ENCODE peak calls at places on chromosomes 7 and 10, in nine cellular contexts. P is CD8-positive, alpha-beta T cell; T is spleen; C is Peyer's patch; X is cardiac muscle cell; R is stomach; I is right cardiac atrium; A is naive thymus-derived CD4-positive, alpha-beta T cell; V is lung. K is an unnamed sample. For H3K27me3 and H3K4me1, the result is how much of the 10 kb centered on the place peaks cover.

GRCh38 chr10:52801951-52802350 is 29.4 kb upstream of the MBL2 start:
- DNase-seq in P (no peak), T (no peak), C (no peak), X (peak), R (no peak), I (no peak), A (no peak), V (no peak), K (no peak)

GRCh38 chr7:142409471-142409870 is 151.6 kb upstream of the PRSS58 start:
- DNase-seq in P (no peak), T (no peak), C (no peak), X (no peak), R (no peak), I (no peak), A (no peak), V (no peak), K (no peak)

GRCh38 chr7:16465469-16466086 is at the start of gene SOSTDC1:
- DNase-seq in P (no peak), T (no peak), C (no peak), X (no peak), R (no peak), I (no peak), A (no peak), V (no peak), K (no peak)

GRCh38 chr10:123573236-123574147 is 92.7 kb upstream of the GPR26 start:
- DNase-seq in P (no peak), T (no peak), C (peak), X (peak), R (peak), I (no peak), A (no peak), V (peak), K (peak)

GRCh38 chr10:11604742-11605650 is 6.5 kb downstream of the USP6NL start:
- DNase-seq in P (no peak), T (no peak), C (no peak), X (no peak), R (no peak), I (no peak), A (no peak), V (no peak), K (no peak)

GRCh38 chr7:40437498-40437897 is 302.7 kb downstream of the SUGCT start:
- DNase-seq in P (no peak), T (no peak), C (no peak), X (peak), R (no peak), I (no peak), A (no peak), V (no peak), K (no peak)

GRCh38 chr7:5824297-5824610 is 42.8 kb upstream of the RNF216 start:
- DNase-seq in P (peak), T (peak), C (no peak), X (no peak), R (no peak), I (no peak), A (peak), V (no peak), K (no peak)

GRCh38 chr10:61633665-61634064 is 29.1 kb upstream of the CABCOCO1 start:
- DNase-seq in P (no peak), T (no peak), C (no peak), X (peak), R (no peak), I (no peak), A (no peak), V (no peak), K (no peak)

GRCh38 chr10:123007558-123008378 is 827 bp downstream of the IKZF5 start:
- DNase-seq in P (peak), T (peak), C (peak), X (peak), R (peak), I (no peak), A (peak), V (peak), K (peak)

GRCh38 chr10:60414877-60415585 is 25.4 kb upstream of the ANK3 start:
- DNase-seq in P (no peak), T (no peak), C (no peak), X (peak), R (no peak), I (no peak), A (no peak), V (no peak), K (no peak)

GRCh38 chr10:77841711-77842375 is 84.7 kb downstream of the DLG5 start:
- DNase-seq in P (no peak), T (peak), C (no peak), X (no peak), R (no peak), I (no peak), A (no peak), V (no peak), K (no peak)

GRCh38 chr7:97735075-97735474 is 3.2 kb downstream of the TAC1 start:
- DNase-seq in P (no peak), T (no peak), C (no peak), X (no peak), R (no peak), I (no peak), A (no peak), V (no peak), K (no peak)

GRCh38 chr7:106568680-106569499 is 92.1 kb downstream of the CCDC71L start:
- DNase-seq in P (no peak), T (no peak), C (no peak), X (peak), R (no peak), I (no peak), A (no peak), V (peak), K (peak)

GRCh38 chr10:84194424-84195043 is at the start of gene CDHR1:
- DNase-seq in P (peak), T (peak), C (peak), X (peak), R (no peak), I (peak), A (peak), V (no peak), K (peak)

GRCh38 chr10:96556003-96556402 is 30.8 kb downstream of the TM9SF3 start:
- DNase-seq in P (no peak), T (no peak), C (no peak), X (peak), R (no peak), I (no peak), A (no peak), V (no peak), K (peak)

GRCh38 chr10:45424668-45425404 is 50.8 kb downstream of the ALOX5 start:
- DNase-seq in P (no peak), T (peak), C (no peak), X (no peak), R (no peak), I (no peak), A (no peak), V (no peak), K (no peak)

GRCh38 chr7:47573758-47574472 is 8.0 kb downstream of the TNS3 start:
- DNase-seq in P (no peak), T (no peak), C (no peak), X (peak), R (peak), I (no peak), A (no peak), V (no peak), K (peak)

GRCh38 chr7:129771201-129771927 is 159.8 kb downstream of the NRF1 start:
- DNase-seq in P (no peak), T (peak), C (no peak), X (no peak), R (no peak), I (no peak), A (no peak), V (no peak), K (no peak)

GRCh38 chr7:81333004-81333403 is 414.2 kb upstream of the SEMA3C start:
- DNase-seq in P (no peak), T (no peak), C (no peak), X (peak), R (no peak), I (no peak), A (no peak), V (no peak), K (no peak)

GRCh38 chr7:5997210-5997808 is 11.5 kb downstream of the PMS2 start:
- DNase-seq in P (peak), T (no peak), C (peak), X (peak), R (peak), I (peak), A (peak), V (peak), K (peak)

GRCh38 chr10:92691591-92692084 is 1.9 kb downstream of the HHEX start:
- DNase-seq in P (no peak), T (peak), C (peak), X (no peak), R (peak), I (peak), A (no peak), V (peak), K (no peak)

GRCh38 chr7:108535744-108536143 is 9.8 kb upstream of the PNPLA8 start:
- DNase-seq in P (no peak), T (no peak), C (no peak), X (no peak), R (no peak), I (no peak), A (no peak), V (no peak), K (no peak)

GRCh38 chr10:646118-646524 is 43.3 kb downstream of the DIP2C start:
- DNase-seq in P (no peak), T (no peak), C (no peak), X (no peak), R (no peak), I (no peak), A (no peak), V (no peak), K (no peak)

GRCh38 chr7:134293029-134293740 is 23.5 kb downstream of the SLC35B4 start:
- DNase-seq in P (no peak), T (peak), C (peak), X (no peak), R (no peak), I (no peak), A (no peak), V (no peak), K (no peak)

GRCh38 chr10:70432101-70432500 is 9.4 kb downstream of the NODAL start:
- DNase-seq in P (no peak), T (no peak), C (peak), X (peak), R (no peak), I (peak), A (no peak), V (no peak), K (no peak)

GRCh38 chr7:34296663-34297062 is 361.4 kb upstream of the NPSR1 start:
- DNase-seq in P (no peak), T (no peak), C (no peak), X (peak), R (no peak), I (no peak), A (no peak), V (no peak), K (no peak)
- H3K27me3 ChIP-seq in P (under half), T (under half), C (under half), X (under half), R (under half), I (under half), A (under half), V (under half), K (under half)

GRCh38 chr7:116924741-116925140 is 28.6 kb upstream of the ST7 start:
- DNase-seq in P (no peak), T (no peak), C (no peak), X (no peak), R (no peak), I (no peak), A (no peak), V (no peak), K (no peak)
- H3K4me1 ChIP-seq in P (under half), T (under half), C (under half), X (under half), R (under half), I (under half), A (under half), V (under half), K (under half)

GRCh38 chr10:98415710-98416077 is 712 bp upstream of the PYROXD2 start:
- DNase-seq in P (no peak), T (no peak), C (no peak), X (peak), R (no peak), I (no peak), A (no peak), V (no peak), K (peak)

GRCh38 chr10:98414932-98415709 is at the start of gene PYROXD2:
- DNase-seq in P (peak), T (peak), C (peak), X (peak), R (peak), I (peak), A (peak), V (peak), K (peak)

GRCh38 chr10:98416589-98416988 is 1.6 kb upstream of the PYROXD2 start:
- DNase-seq in P (no peak), T (no peak), C (peak), X (no peak), R (no peak), I (no peak), A (no peak), V (no peak), K (no peak)

GRCh38 chr10:98416989-98417388 is 2.0 kb upstream of the PYROXD2 start:
- DNase-seq in P (no peak), T (no peak), C (peak), X (no peak), R (no peak), I (no peak), A (no peak), V (no peak), K (no peak)

GRCh38 chr10:98414578-98414931 is 427 bp downstream of the PYROXD2 start:
- DNase-seq in P (no peak), T (no peak), C (no peak), X (no peak), R (no peak), I (no peak), A (no peak), V (no peak), K (no peak)
- H3K4me3 ChIP-seq in P (peak), T (peak), C (peak), X (peak), R (peak), I (peak), A (peak), V (peak), K (peak)

DNA sequence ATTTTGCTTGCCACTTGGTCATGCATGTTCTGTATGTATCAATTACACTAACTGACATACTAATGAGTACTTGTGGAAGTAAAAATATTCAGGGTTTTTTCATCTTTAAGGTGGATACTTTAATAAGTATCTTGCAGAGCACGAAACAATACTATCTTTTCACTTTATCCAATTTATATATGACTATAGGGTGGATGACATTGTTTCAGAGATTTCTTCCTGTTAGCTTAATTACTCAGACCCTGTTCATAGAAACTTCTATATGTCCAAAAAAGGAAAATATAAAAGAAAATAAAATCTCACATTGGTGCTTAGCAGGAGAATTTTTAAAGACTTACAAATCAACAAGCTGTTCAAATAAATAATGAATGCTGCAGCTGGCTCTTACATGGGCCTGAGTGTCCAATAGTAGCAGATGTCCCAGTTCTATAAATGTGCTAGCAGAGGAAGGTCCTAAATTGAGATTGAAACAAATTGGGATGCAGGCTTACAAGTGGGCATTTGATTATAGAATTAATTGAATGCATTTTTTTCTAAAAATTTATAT is 91.5 kb upstream of the THSD7A start:
- DNase-seq in P (no peak), T (no peak), C (no peak), X (no peak), R (no peak), I (no peak), A (no peak), V (no peak), K (no peak)
- H3K27me3 ChIP-seq in P (under half), T (under half), C (under half), X (under half), R (under half), I (under half), A (under half), V (under half), K (under half)

GRCh38 chr10:104199567-104199966 is 32.6 kb downstream of the CFAP43 start:
- DNase-seq in P (no peak), T (no peak), C (no peak), X (no peak), R (no peak), I (no peak), A (no peak), V (no peak), K (no peak)

GRCh38 chr10:104201636-104202035 is 30.5 kb downstream of the CFAP43 start:
- DNase-seq in P (no peak), T (no peak), C (no peak), X (no peak), R (no peak), I (no peak), A (no peak), V (no peak), K (no peak)

GRCh38 chr10:104197364-104197763 is 34.8 kb downstream of the CFAP43 start:
- DNase-seq in P (no peak), T (no peak), C (no peak), X (no peak), R (no peak), I (no peak), A (no peak), V (no peak), K (no peak)

DNA sequence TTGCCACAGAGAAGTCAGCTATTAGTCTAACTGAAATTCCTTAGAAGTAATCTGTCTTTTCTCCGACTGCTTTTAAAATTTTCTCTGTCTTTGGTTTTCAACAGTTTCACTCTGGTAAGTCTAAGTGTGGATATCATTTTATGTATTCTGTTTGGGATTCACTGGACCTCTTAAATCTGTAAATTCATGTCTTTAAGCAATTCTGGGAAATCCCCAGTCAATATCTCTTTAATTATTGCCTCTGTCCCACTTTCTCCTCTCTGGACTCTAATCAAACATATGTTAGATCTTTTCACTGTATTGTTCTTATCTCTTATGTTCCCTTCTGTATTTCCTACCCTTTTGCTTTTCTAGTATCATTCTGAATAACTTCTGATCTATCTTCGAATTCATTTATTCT is 29.9 kb downstream of the CFAP43 start:
- DNase-seq in P (no peak), T (no peak), C (no peak), X (no peak), R (no peak), I (no peak), A (no peak), V (no peak), K (no peak)
- H3K4me1 ChIP-seq in P (under half), T (under half), C (under half), X (under half), R (under half), I (under half), A (under half), V (under half), K (under half)

K was measured in HAP-1.